ENCODE peak calls at places on chromosomes 1 and 21, in nine cellular contexts. Y is mucosa of descending colon, S is RPMI7951, C is psoas muscle, Z is astrocyte of the cerebellum, Q is NCI-H2171, J is occipital lobe, D is NCI-H1092, O is AML-193. P is an unnamed sample.

GRCh38 chr1:156692958-156693857 is 12.2 kb downstream of the CRABP2 start:
- DNase-seq in Y (peak), S (no peak), C (no peak), Z (no peak), Q (peak), J (no peak), D (no peak), O (no peak), P (no peak)

GRCh38 chr1:156815307-156815826 is 1.3 kb downstream of the SH2D2A start:
- DNase-seq in Y (peak), S (peak), C (peak), Z (no peak), Q (no peak), J (no peak), D (no peak), O (no peak), P (no peak)

GRCh38 chr1:113534130-113534817 is 144.0 kb downstream of the MAGI3 start:
- DNase-seq in Y (no peak), S (peak), C (no peak), Z (no peak), Q (no peak), J (no peak), D (no peak), O (no peak), P (peak)

GRCh38 chr1:5780324-5780716 is 211.9 kb downstream of the NPHP4 start:
- DNase-seq in Y (no peak), S (no peak), C (no peak), Z (no peak), Q (no peak), J (no peak), D (no peak), O (no peak), P (no peak)

GRCh38 chr1:210541680-210542358 is 213.1 kb downstream of the HHAT start:
- DNase-seq in Y (no peak), S (peak), C (no peak), Z (no peak), Q (no peak), J (no peak), D (no peak), O (no peak), P (no peak)

GRCh38 chr1:95406279-95406678 is 172.3 kb downstream of the RWDD3 start:
- DNase-seq in Y (no peak), S (no peak), C (no peak), Z (no peak), Q (no peak), J (no peak), D (no peak), O (no peak), P (no peak)

GRCh38 chr21:44846485-44847260 is 26.8 kb downstream of the PTTG1IP start:
- DNase-seq in Y (peak), S (peak), C (peak), Z (no peak), Q (no peak), J (peak), D (peak), O (peak), P (no peak)

GRCh38 chr21:37462087-37462861 is 95.7 kb downstream of the DYRK1A start:
- DNase-seq in Y (no peak), S (no peak), C (no peak), Z (no peak), Q (no peak), J (no peak), D (no peak), O (no peak), P (no peak)

P was measured in retinal pigment epithelial cell.